ENCODE peak calls at places on chromosome 10, in six cellular contexts. One of them, this sample, is unnamed.

GRCh38 chr10:16117305-16117695 is 257.0 kb upstream of the MINDY3 start:
- DNase-seq in heart right ventricle: no peak
- DNase-seq in left ventricle myocardium inferior: no peak
- DNase-seq in lower lobe of right lung: no peak
- DNase-seq in fibroblast of villous mesenchyme: no peak
- DNase-seq in Panc1: no peak
- DNase-seq in this sample: no peak

GRCh38 chr10:1119027-1119426 is 62.8 kb downstream of the WDR37 start:
- DNase-seq in heart right ventricle: no peak
- DNase-seq in left ventricle myocardium inferior: no peak
- DNase-seq in lower lobe of right lung: no peak
- DNase-seq in fibroblast of villous mesenchyme: no peak
- DNase-seq in Panc1: no peak
- DNase-seq in this sample: no peak

GRCh38 chr10:43200538-43201390 is 62.5 kb downstream of the CSGALNACT2 start:
- DNase-seq in heart right ventricle: no peak
- DNase-seq in left ventricle myocardium inferior: no peak
- DNase-seq in lower lobe of right lung: peak
- DNase-seq in fibroblast of villous mesenchyme: no peak
- DNase-seq in Panc1: no peak
- DNase-seq in this sample: no peak

GRCh38 chr10:124511205-124512039 is 49.8 kb downstream of the LHPP start:
- DNase-seq in heart right ventricle: no peak
- DNase-seq in left ventricle myocardium inferior: no peak
- DNase-seq in lower lobe of right lung: no peak
- DNase-seq in fibroblast of villous mesenchyme: no peak
- DNase-seq in Panc1: no peak
- DNase-seq in this sample: no peak

GRCh38 chr10:117503170-117503885 is 39.2 kb upstream of the EMX2 start:
- DNase-seq in heart right ventricle: no peak
- DNase-seq in left ventricle myocardium inferior: no peak
- DNase-seq in lower lobe of right lung: no peak
- DNase-seq in fibroblast of villous mesenchyme: peak
- DNase-seq in Panc1: no peak
- DNase-seq in this sample: peak

GRCh38 chr10:14806318-14806717 is 31.5 kb downstream of the CDNF start:
- DNase-seq in heart right ventricle: no peak
- DNase-seq in left ventricle myocardium inferior: no peak
- DNase-seq in lower lobe of right lung: no peak
- DNase-seq in fibroblast of villous mesenchyme: no peak
- DNase-seq in Panc1: no peak
- DNase-seq in this sample: no peak

GRCh38 chr10:86261933-86262665 is 104.5 kb downstream of the GRID1 start:
- DNase-seq in heart right ventricle: no peak
- DNase-seq in left ventricle myocardium inferior: no peak
- DNase-seq in lower lobe of right lung: no peak
- DNase-seq in fibroblast of villous mesenchyme: no peak
- DNase-seq in Panc1: peak
- DNase-seq in this sample: no peak

GRCh38 chr10:48804740-48805182 is 120.1 kb downstream of the WDFY4 start:
- DNase-seq in heart right ventricle: no peak
- DNase-seq in left ventricle myocardium inferior: no peak
- DNase-seq in lower lobe of right lung: no peak
- DNase-seq in fibroblast of villous mesenchyme: no peak
- DNase-seq in Panc1: no peak
- DNase-seq in this sample: no peak

GRCh38 chr10:109328001-109328400 is 595.3 kb downstream of the XPNPEP1 start:
- DNase-seq in heart right ventricle: no peak
- DNase-seq in left ventricle myocardium inferior: no peak
- DNase-seq in lower lobe of right lung: no peak
- DNase-seq in fibroblast of villous mesenchyme: no peak
- DNase-seq in Panc1: no peak
- DNase-seq in this sample: no peak

GRCh38 chr10:109214916-109215740 is 708.2 kb downstream of the XPNPEP1 start:
- DNase-seq in heart right ventricle: no peak
- DNase-seq in left ventricle myocardium inferior: no peak
- DNase-seq in lower lobe of right lung: no peak
- DNase-seq in fibroblast of villous mesenchyme: peak
- DNase-seq in Panc1: no peak
- DNase-seq in this sample: no peak

GRCh38 chr10:16141499-16141898 is 281.2 kb upstream of the MINDY3 start:
- DNase-seq in heart right ventricle: no peak
- DNase-seq in left ventricle myocardium inferior: no peak
- DNase-seq in lower lobe of right lung: no peak
- DNase-seq in fibroblast of villous mesenchyme: no peak
- DNase-seq in Panc1: no peak
- DNase-seq in this sample: no peak

GRCh38 chr10:30705625-30706149 is 76.1 kb upstream of the LYZL2 start:
- DNase-seq in heart right ventricle: no peak
- DNase-seq in left ventricle myocardium inferior: no peak
- DNase-seq in lower lobe of right lung: no peak
- DNase-seq in fibroblast of villous mesenchyme: no peak
- DNase-seq in Panc1: no peak
- DNase-seq in this sample: no peak

GRCh38 chr10:86940677-86941076 is 16.7 kb downstream of the MMRN2 start:
- DNase-seq in heart right ventricle: no peak
- DNase-seq in left ventricle myocardium inferior: no peak
- DNase-seq in lower lobe of right lung: no peak
- DNase-seq in fibroblast of villous mesenchyme: no peak
- DNase-seq in Panc1: no peak
- DNase-seq in this sample: no peak

GRCh38 chr10:114406455-114406854 is 2.2 kb upstream of the AFAP1L2 start:
- DNase-seq in heart right ventricle: no peak
- DNase-seq in left ventricle myocardium inferior: no peak
- DNase-seq in lower lobe of right lung: no peak
- DNase-seq in fibroblast of villous mesenchyme: no peak
- DNase-seq in Panc1: no peak
- DNase-seq in this sample: no peak

DNA sequence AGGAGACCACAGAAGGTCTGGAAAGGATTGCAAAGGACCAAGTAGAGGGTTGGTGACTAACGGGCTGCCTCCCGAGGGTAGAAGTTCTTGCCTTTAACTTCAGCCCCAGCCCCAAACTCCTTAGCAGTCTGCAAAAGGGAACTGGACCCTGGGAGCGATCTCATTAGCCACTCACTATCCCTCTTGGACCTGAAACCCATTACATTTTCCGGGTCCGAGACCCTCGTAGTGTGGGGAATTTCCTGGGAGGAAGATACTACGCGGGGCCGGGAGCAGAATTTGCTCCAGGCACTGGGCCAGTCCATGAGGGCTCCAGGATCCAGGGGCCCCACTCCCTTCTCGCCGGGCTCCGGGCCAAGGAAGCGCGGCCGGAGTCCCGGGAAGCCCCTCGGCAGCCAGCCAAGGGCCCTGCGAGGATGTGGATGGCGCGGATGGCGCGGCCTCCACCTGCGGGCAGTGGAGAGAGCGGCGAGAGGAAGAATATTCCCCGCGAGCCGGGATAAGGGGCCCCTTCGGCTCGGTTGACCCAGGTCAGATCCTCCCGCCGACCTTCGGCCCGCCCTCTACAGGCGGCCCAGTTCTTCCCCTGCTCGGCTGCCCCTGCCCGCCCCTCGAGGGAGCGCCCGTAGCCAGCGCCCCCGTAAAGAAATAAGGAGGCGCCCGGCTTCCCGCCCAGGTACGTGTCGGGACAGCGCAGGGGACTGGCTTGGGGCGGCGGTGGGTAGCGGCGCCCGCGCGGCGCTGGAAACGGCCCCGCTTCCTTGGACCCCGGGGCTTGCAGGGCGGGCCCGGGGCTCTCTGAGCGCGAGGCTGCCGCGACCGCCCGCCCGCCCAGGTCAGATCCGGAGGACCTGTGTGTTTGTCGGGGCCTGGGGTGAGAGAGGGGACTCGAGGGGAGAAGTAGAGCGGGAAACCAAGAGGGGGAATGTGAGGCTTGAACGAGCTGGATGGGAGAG is at the start of gene MYO3A:
- DNase-seq in heart right ventricle: peak
- DNase-seq in left ventricle myocardium inferior: no peak
- DNase-seq in lower lobe of right lung: no peak
- DNase-seq in fibroblast of villous mesenchyme: no peak
- DNase-seq in Panc1: no peak
- DNase-seq in this sample: no peak
- H3K4me3 ChIP-seq in heart right ventricle: peak
- H3K4me3 ChIP-seq in left ventricle myocardium inferior: peak
- H3K4me3 ChIP-seq in lower lobe of right lung: peak
- H3K4me3 ChIP-seq in fibroblast of villous mesenchyme: no peak
- H3K4me3 ChIP-seq in Panc1: peak
- H3K4me3 ChIP-seq in this sample: no peak

GRCh38 chr10:103916254-103916653 is 1.7 kb downstream of the STN1 start:
- DNase-seq in heart right ventricle: no peak
- DNase-seq in left ventricle myocardium inferior: no peak
- DNase-seq in lower lobe of right lung: no peak
- DNase-seq in fibroblast of villous mesenchyme: peak
- DNase-seq in Panc1: no peak
- DNase-seq in this sample: no peak

GRCh38 chr10:103916901-103917300 is 1.1 kb downstream of the STN1 start:
- DNase-seq in heart right ventricle: no peak
- DNase-seq in left ventricle myocardium inferior: no peak
- DNase-seq in lower lobe of right lung: no peak
- DNase-seq in fibroblast of villous mesenchyme: no peak
- DNase-seq in Panc1: no peak
- DNase-seq in this sample: no peak

GRCh38 chr10:103917326-103918052 is 495 bp downstream of the STN1 start:
- DNase-seq in heart right ventricle: peak
- DNase-seq in left ventricle myocardium inferior: peak
- DNase-seq in lower lobe of right lung: peak
- DNase-seq in fibroblast of villous mesenchyme: no peak
- DNase-seq in Panc1: no peak
- DNase-seq in this sample: no peak

GRCh38 chr10:103919648-103920025 is 1.7 kb upstream of the STN1 start:
- DNase-seq in heart right ventricle: no peak
- DNase-seq in left ventricle myocardium inferior: no peak
- DNase-seq in lower lobe of right lung: no peak
- DNase-seq in fibroblast of villous mesenchyme: no peak
- DNase-seq in Panc1: no peak
- DNase-seq in this sample: no peak

GRCh38 chr10:103918053-103918846 is at the start of gene STN1:
- DNase-seq in heart right ventricle: peak
- DNase-seq in left ventricle myocardium inferior: peak
- DNase-seq in lower lobe of right lung: peak
- DNase-seq in fibroblast of villous mesenchyme: peak
- DNase-seq in Panc1: peak
- DNase-seq in this sample: peak
- TF ChIP-seq CTCF in heart right ventricle: peak
- TF ChIP-seq CTCF in left ventricle myocardium inferior: no peak
- TF ChIP-seq CTCF in lower lobe of right lung: no peak
- TF ChIP-seq CTCF in fibroblast of villous mesenchyme: no peak
- TF ChIP-seq CTCF in Panc1: no peak
- TF ChIP-seq CTCF in this sample: no peak

GRCh38 chr10:45580781-45581496 is 91.6 kb downstream of the ZFAND4 start:
- DNase-seq in heart right ventricle: no peak
- DNase-seq in left ventricle myocardium inferior: no peak
- DNase-seq in lower lobe of right lung: no peak
- DNase-seq in fibroblast of villous mesenchyme: no peak
- DNase-seq in Panc1: no peak
- DNase-seq in this sample: no peak

GRCh38 chr10:45578384-45578946 is 94.1 kb downstream of the ZFAND4 start:
- DNase-seq in heart right ventricle: no peak
- DNase-seq in left ventricle myocardium inferior: no peak
- DNase-seq in lower lobe of right lung: no peak
- DNase-seq in fibroblast of villous mesenchyme: no peak
- DNase-seq in Panc1: no peak
- DNase-seq in this sample: no peak

GRCh38 chr10:45580371-45580770 is 92.2 kb downstream of the ZFAND4 start:
- DNase-seq in heart right ventricle: no peak
- DNase-seq in left ventricle myocardium inferior: no peak
- DNase-seq in lower lobe of right lung: no peak
- DNase-seq in fibroblast of villous mesenchyme: no peak
- DNase-seq in Panc1: no peak
- DNase-seq in this sample: no peak

GRCh38 chr10:45582386-45582781 is 90.2 kb downstream of the ZFAND4 start:
- DNase-seq in heart right ventricle: no peak
- DNase-seq in left ventricle myocardium inferior: no peak
- DNase-seq in lower lobe of right lung: no peak
- DNase-seq in fibroblast of villous mesenchyme: no peak
- DNase-seq in Panc1: no peak
- DNase-seq in this sample: no peak

GRCh38 chr10:45581497-45582385 is 90.8 kb downstream of the ZFAND4 start:
- DNase-seq in heart right ventricle: no peak
- DNase-seq in left ventricle myocardium inferior: no peak
- DNase-seq in lower lobe of right lung: no peak
- DNase-seq in fibroblast of villous mesenchyme: no peak
- DNase-seq in Panc1: no peak
- DNase-seq in this sample: no peak
- H3K4me3 ChIP-seq in heart right ventricle: no peak
- H3K4me3 ChIP-seq in left ventricle myocardium inferior: no peak
- H3K4me3 ChIP-seq in lower lobe of right lung: no peak
- H3K4me3 ChIP-seq in fibroblast of villous mesenchyme: no peak
- H3K4me3 ChIP-seq in Panc1: no peak
- H3K4me3 ChIP-seq in this sample: no peak

DNA sequence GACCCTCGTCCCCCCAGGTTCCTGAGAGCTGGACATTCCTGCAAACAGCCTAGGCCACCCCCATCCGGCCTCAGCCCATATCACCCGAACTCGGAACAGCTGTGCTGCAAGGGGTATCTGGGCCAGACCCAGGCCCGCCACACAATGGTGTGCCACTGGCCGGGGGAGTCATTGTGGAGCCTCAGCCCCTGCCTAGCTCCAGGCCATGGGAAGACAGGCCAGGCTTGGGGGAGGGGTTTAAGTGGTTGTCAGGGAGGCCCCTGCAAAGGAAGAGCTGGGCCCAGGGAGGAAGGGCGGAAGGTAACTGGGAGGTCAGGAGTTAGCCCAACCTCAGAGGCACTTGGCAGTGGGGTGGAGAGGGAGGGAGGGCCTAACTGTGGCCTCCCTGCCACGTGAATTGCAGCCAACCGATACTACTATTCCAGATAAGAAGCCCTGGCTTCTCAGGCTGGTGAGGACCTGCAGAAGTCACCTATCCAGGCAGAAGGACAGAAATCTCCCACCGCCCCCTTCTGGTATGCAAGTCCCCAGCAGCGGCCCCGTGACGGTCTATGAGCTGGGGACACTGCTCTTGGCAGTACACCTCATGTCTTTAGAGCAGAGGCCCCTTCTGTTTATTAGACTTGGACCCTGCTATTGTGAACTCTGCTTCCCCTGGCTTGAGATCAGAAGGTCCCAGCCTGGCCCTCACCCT is 26.8 kb downstream of the VSIR start:
- DNase-seq in heart right ventricle: peak
- DNase-seq in left ventricle myocardium inferior: peak
- DNase-seq in lower lobe of right lung: peak
- DNase-seq in fibroblast of villous mesenchyme: no peak
- DNase-seq in Panc1: no peak
- DNase-seq in this sample: peak
- TF ChIP-seq CTCF in heart right ventricle: peak
- TF ChIP-seq CTCF in left ventricle myocardium inferior: peak
- TF ChIP-seq CTCF in lower lobe of right lung: peak
- TF ChIP-seq CTCF in fibroblast of villous mesenchyme: no peak
- TF ChIP-seq CTCF in Panc1: no peak
- TF ChIP-seq CTCF in this sample: no peak

GRCh38 chr10:34097682-34098081 is 717.4 kb downstream of the PARD3 start:
- DNase-seq in heart right ventricle: no peak
- DNase-seq in left ventricle myocardium inferior: no peak
- DNase-seq in lower lobe of right lung: no peak
- DNase-seq in fibroblast of villous mesenchyme: no peak
- DNase-seq in Panc1: no peak
- DNase-seq in this sample: no peak
- H3K4me3 ChIP-seq in heart right ventricle: no peak
- H3K4me3 ChIP-seq in left ventricle myocardium inferior: no peak
- H3K4me3 ChIP-seq in lower lobe of right lung: no peak
- H3K4me3 ChIP-seq in fibroblast of villous mesenchyme: no peak
- H3K4me3 ChIP-seq in Panc1: no peak
- H3K4me3 ChIP-seq in this sample: no peak

GRCh38 chr10:96556003-96556402 is 30.8 kb downstream of the TM9SF3 start:
- DNase-seq in heart right ventricle: no peak
- DNase-seq in left ventricle myocardium inferior: no peak
- DNase-seq in lower lobe of right lung: no peak
- DNase-seq in fibroblast of villous mesenchyme: peak
- DNase-seq in Panc1: no peak
- DNase-seq in this sample: peak
- TF ChIP-seq CTCF in heart right ventricle: peak
- TF ChIP-seq CTCF in left ventricle myocardium inferior: peak
- TF ChIP-seq CTCF in lower lobe of right lung: peak
- TF ChIP-seq CTCF in fibroblast of villous mesenchyme: peak
- TF ChIP-seq CTCF in Panc1: peak
- TF ChIP-seq CTCF in this sample: peak